ENCODE peak calls at places on chromosomes 3 and 15, in seven cellular contexts. H is GM23338, L is H9, W is HCT116, J is mesendoderm, Z is neuronal stem cell, V is neural progenitor cell. I is an unnamed sample.

GRCh38 chr15:80605591-80606150 is 89.4 kb upstream of the ABHD17C start:
- DNase-seq in J (no peak), H (no peak), L (no peak), W (no peak), V (no peak), Z (no peak), I (no peak)

GRCh38 chr15:99956022-99956775 is 223.0 kb upstream of the LYSMD4 start:
- DNase-seq in L (no peak), H (no peak), Z (no peak), W (no peak), V (no peak), J (no peak), I (no peak)

GRCh38 chr3:33128706-33129105 is 14.9 kb downstream of the CRTAP start:
- DNase-seq in L (no peak), J (peak), Z (peak), H (peak), V (peak), W (no peak), I (no peak)

GRCh38 chr3:107620534-107620933 is 97.8 kb downstream of the BBX start:
- DNase-seq in H (no peak), Z (no peak), L (no peak), V (no peak), J (peak), W (no peak), I (no peak)

GRCh38 chr3:52350436-52350835 is 34.3 kb downstream of the DNAH1 start:
- DNase-seq in V (no peak), H (no peak), J (no peak), Z (no peak), W (no peak), L (no peak), I (no peak)

GRCh38 chr15:70053006-70053702 is 44.6 kb downstream of the TLE3 start:
- DNase-seq in Z (no peak), H (no peak), W (no peak), J (no peak), V (no peak), L (no peak), I (no peak)

GRCh38 chr3:39192490-39193092 is at the start of gene XIRP1:
- DNase-seq in W (no peak), J (no peak), V (no peak), H (no peak), L (no peak), Z (no peak), I (no peak)

GRCh38 chr15:34850121-34850520 is 54.8 kb upstream of the ACTC1 start:
- DNase-seq in H (no peak), J (no peak), V (no peak), Z (no peak), L (no peak), W (no peak), I (peak)

GRCh38 chr3:170869645-170870593 is at the start of gene RPL22L1:
- DNase-seq in H (peak), W (peak), L (peak), Z (peak), J (peak), V (peak), I (peak)

GRCh38 chr3:14570089-14570488 is 29.9 kb upstream of the GRIP2 start:
- DNase-seq in W (no peak), Z (no peak), H (no peak), L (no peak), J (no peak), V (no peak), I (no peak)

GRCh38 chr3:13896473-13897154 is 16.7 kb upstream of the WNT7A start:
- DNase-seq in J (peak), L (peak), V (peak), Z (peak), H (peak), W (peak), I (peak)

GRCh38 chr3:1087066-1087555 is 5.7 kb upstream of the CNTN6 start:
- DNase-seq in H (peak), W (no peak), J (peak), V (peak), Z (no peak), L (no peak), I (peak)

DNA sequence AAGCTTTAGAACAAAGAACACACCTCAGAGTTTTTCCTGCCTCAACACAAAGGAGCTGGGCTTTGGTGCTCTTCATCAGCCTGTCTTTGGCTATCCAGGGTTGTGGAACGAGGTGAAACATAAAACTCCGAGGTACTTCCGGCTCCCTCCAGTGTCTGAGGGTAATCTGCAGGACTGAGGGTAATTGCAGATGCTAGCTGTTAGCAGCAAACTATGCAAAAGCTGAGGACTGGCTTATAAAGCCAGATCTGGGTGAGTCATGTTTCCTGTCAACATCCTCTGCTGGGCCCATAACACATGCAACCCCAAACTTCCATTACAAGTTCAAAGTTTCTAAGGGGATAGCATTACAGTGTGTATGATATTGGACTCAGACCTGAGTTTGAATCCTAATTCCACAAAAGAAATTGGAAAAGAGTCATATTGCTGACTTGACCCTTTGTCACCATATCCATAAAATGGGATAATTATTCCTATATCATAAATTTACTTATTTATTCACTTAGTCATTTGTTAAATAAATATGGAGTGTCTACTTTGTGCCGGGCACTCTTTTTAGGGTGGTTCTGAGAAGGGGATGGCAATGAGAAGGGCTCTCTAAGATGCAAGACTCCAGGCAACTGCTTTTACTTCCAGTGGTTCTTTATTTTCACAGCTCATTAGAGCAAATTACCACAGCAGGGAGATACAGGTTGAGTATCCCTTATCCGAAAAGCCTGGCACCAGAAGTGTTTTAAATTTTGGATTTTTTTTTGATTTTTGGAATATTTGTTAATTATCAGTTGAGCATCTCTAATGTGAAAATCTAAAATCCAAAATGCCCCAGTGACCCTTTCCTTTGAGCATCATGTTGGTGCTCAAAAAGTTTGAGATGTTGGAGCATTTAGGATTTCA is 9.5 kb upstream of the TRIM69 start:
- DNase-seq in V (no peak), Z (no peak), J (peak), W (peak), L (peak), H (peak), I (peak)
- H3K4me2 ChIP-seq in V (no peak), Z (no peak), J (no peak), W (peak), L (no peak), H (peak), I (peak)

DNA sequence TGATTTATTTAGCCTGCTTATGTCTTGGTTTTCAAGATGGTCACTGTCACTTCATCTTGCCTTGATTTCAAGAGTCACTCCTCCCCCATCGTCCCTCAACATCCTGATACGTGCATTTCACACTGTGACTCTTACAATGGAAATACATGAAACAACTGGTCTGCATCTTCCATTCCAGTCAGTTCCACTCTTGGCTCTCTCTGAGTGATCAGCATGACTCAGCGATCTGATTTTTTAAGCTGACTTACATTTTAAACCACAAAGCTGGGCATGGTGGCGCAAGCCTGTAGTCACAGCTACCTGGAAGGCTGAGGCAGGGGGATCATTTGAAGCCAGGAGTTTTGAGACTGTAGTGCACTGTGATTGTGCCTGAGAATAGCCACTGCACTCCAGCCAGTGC is 271.2 kb upstream of the ROPN1 start:
- DNase-seq in L (no peak), W (no peak), V (no peak), J (peak), H (no peak), Z (no peak), I (peak)
- H3K4me2 ChIP-seq in L (no peak), W (no peak), V (no peak), J (no peak), H (no peak), Z (no peak), I (no peak)

GRCh38 chr15:52369455-52369854 is 73.9 kb upstream of the MYO5C start:
- DNase-seq in W (no peak), J (no peak), V (no peak), Z (no peak), H (no peak), L (no peak), I (no peak)
- H3K4me2 ChIP-seq in W (no peak), J (no peak), V (no peak), Z (no peak), H (no peak), L (no peak), I (no peak)

GRCh38 chr3:24110051-24110450 is 165.0 kb downstream of the NR1D2 start:
- DNase-seq in H (no peak), W (no peak), V (no peak), L (no peak), Z (no peak), J (no peak), I (no peak)
- H3K4me2 ChIP-seq in H (no peak), W (no peak), V (no peak), L (no peak), Z (no peak), J (no peak), I (no peak)